ENCODE peak calls at places on chromosomes 4 and X, in ten cellular contexts. Q is ovary, E is transverse colon, C is GM12878, P is HepG2, S is tibial nerve, N is A549, U is upper lobe of left lung, J is esophagus muscularis mucosa, T is H1. L is an unnamed sample.

GRCh38 chr4:2689825-2690700 is 66.1 kb downstream of the TNIP2 start:
- DNase-seq in N (no peak), U (no peak), Q (no peak), T (no peak), S (no peak), C (peak; percentile 51), E (peak; percentile 16), P (no peak), J (no peak), L (no peak)

GRCh38 chr4:99966692-99967091 is 16.6 kb upstream of the H2AZ1 start:
- DNase-seq in Q (no peak), J (no peak), P (no peak), S (no peak), T (no peak), C (no peak), N (no peak), U (no peak), E (no peak), L (no peak)

GRCh38 chr4:7630559-7631287 is 196.0 kb upstream of the PSAPL1 start:
- DNase-seq in E (no peak), Q (peak; percentile 68), J (no peak), U (no peak), C (no peak), S (peak; percentile 53), P (peak; percentile 79), T (no peak), N (peak; percentile 63), L (no peak)

GRCh38 chrX:95878874-95879273 is 805.8 kb upstream of the DIAPH2 start:
- DNase-seq in S (no peak), N (no peak), T (no peak), J (no peak), Q (no peak), C (no peak), P (no peak), U (no peak), E (peak; percentile 9), L (no peak)

GRCh38 chr4:145101091-145101490 is 3.0 kb downstream of the ABCE1 start:
- DNase-seq in N (no peak), E (no peak), J (no peak), S (no peak), P (no peak), C (no peak), U (no peak), Q (no peak), T (no peak), L (no peak)

GRCh38 chr4:84051728-84052127 is 447.4 kb downstream of the NKX6-1 start:
- DNase-seq in Q (no peak), U (no peak), N (no peak), E (no peak), C (no peak), J (no peak), S (no peak), P (no peak), T (no peak), L (no peak)

GRCh38 chrX:77597511-77597910 is 150.3 kb downstream of the FGF16 start:
- DNase-seq in P (no peak), N (no peak), S (no peak), Q (no peak), C (no peak), J (no peak), E (no peak), U (no peak), T (no peak), L (no peak)

GRCh38 chr4:5863461-5864113 is 29.3 kb downstream of the CRMP1 start:
- DNase-seq in P (no peak), E (no peak), Q (no peak), U (no peak), T (no peak), J (no peak), S (no peak), C (no peak), N (peak; percentile 62), L (no peak)

GRCh38 chr4:7906171-7906581 is 33.5 kb downstream of the AFAP1 start:
- DNase-seq in Q (no peak), T (no peak), S (no peak), J (no peak), E (no peak), P (no peak), U (no peak), N (no peak), C (no peak), L (no peak)

GRCh38 chrX:22345884-22346283 is 73.2 kb downstream of the CBLL2 start:
- DNase-seq in E (no peak), Q (no peak), J (no peak), C (no peak), N (no peak), T (no peak), U (no peak), P (no peak), S (no peak), L (no peak)

DNA sequence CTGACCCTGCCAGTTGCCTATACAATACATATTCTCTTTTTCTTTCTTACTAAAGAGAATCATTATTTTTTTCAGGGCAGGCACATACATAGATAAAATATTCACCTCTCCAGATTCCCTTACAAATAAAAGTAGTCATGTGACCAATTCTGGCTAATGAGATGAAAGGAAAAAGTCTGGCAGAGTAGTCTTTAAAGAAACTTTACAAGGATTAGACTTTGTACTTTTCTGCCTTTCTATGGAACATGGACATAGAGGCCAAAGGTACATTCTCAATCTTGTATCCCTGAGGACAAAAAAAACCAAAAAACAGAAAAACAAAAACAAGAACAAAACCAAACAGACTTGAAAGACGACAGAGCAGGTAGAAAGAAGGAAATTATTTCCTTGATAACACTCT is 75.6 kb downstream of the DCK start:
- DNase-seq in N (no peak), E (no peak), P (no peak), J (no peak), U (no peak), Q (no peak), S (no peak), T (no peak), C (no peak), L (no peak)
- TF ChIP-seq EP300 in N (no peak), E (no peak), P (no peak), J (no peak), U (no peak), Q (no peak), S (no peak), T (no peak), C (no peak), L (no peak)

GRCh38 chr4:41646862-41647261 is 101.7 kb downstream of the PHOX2B start:
- DNase-seq in T (no peak), J (no peak), U (no peak), C (no peak), N (no peak), P (no peak), E (no peak), Q (no peak), S (no peak), L (no peak)

GRCh38 chr4:41647368-41647767 is 101.2 kb downstream of the PHOX2B start:
- DNase-seq in T (no peak), J (no peak), C (no peak), Q (no peak), E (no peak), N (no peak), S (no peak), P (no peak), U (no peak), L (no peak)

GRCh38 chr4:41645716-41646115 is 102.8 kb downstream of the PHOX2B start:
- DNase-seq in U (no peak), J (no peak), P (no peak), T (no peak), N (no peak), C (no peak), E (no peak), S (no peak), Q (no peak), L (no peak)

GRCh38 chr4:41644915-41645295 is 103.6 kb downstream of the PHOX2B start:
- DNase-seq in U (no peak), C (no peak), T (no peak), Q (no peak), J (no peak), E (no peak), N (no peak), P (no peak), S (no peak), L (no peak)

GRCh38 chr4:41644288-41644914 is 104.1 kb downstream of the PHOX2B start:
- DNase-seq in T (peak; percentile 99), Q (peak; percentile 88), J (peak; percentile 96), P (peak; percentile 3), U (peak; percentile 61), N (peak; percentile 31), S (peak; percentile 54), E (peak; percentile 75), C (no peak), L (peak; percentile 78)
- TF ChIP-seq POLR2A in T (no peak), Q (no peak), J (no peak), P (no peak), U (no peak), N (no peak), S (no peak), E (no peak), C (no peak), L (no peak)

GRCh38 chrX:125378205-125378604 is 58.5 kb downstream of the TEX13C start:
- DNase-seq in U (no peak), N (no peak), P (no peak), Q (no peak), E (no peak), S (no peak), J (no peak), T (no peak), C (no peak), L (no peak)

GRCh38 chrX:125384843-125385242 is 65.2 kb downstream of the TEX13C start:
- DNase-seq in Q (no peak), J (no peak), E (no peak), P (no peak), U (no peak), S (no peak), T (no peak), N (no peak), C (no peak), L (no peak)

GRCh38 chrX:125387945-125388344 is 68.3 kb downstream of the TEX13C start:
- DNase-seq in T (no peak), Q (no peak), J (no peak), P (no peak), E (no peak), S (no peak), C (no peak), N (no peak), U (no peak), L (no peak)

GRCh38 chrX:125382889-125383288 is 63.2 kb downstream of the TEX13C start:
- DNase-seq in Q (no peak), E (no peak), N (no peak), P (no peak), U (no peak), C (no peak), J (no peak), S (no peak), T (no peak), L (no peak)

GRCh38 chrX:125382148-125382628 is 62.5 kb downstream of the TEX13C start:
- DNase-seq in J (no peak), Q (no peak), P (no peak), C (no peak), N (no peak), S (no peak), T (peak; percentile 48), U (no peak), E (no peak), L (no peak)
- TF ChIP-seq EP300 in J (no peak), Q (no peak), P (no peak), C (no peak), N (no peak), S (no peak), T (no peak), U (no peak), E (no peak), L (no peak)

DNA sequence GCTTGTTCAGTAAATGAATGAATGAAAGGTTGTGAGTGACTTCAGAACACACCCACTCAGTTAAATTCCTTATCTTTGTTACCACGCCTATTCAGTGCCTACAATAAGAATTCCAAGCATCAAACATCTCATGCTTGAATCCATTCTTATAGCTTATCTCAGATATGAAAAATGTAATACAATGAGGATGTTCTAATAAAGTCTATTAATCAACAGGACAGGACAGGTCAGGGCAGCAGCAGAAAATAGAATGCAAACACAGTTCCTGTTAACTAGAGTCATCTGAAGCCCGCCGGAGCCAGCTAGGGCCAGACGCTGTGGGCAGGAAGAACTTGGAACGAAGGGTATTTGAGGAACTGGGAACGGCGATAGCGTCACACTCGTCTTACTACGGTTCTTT is 48.5 kb downstream of the SEL1L3 start:
- DNase-seq in J (no peak), U (peak; percentile 57), N (peak; percentile 80), C (no peak), E (peak; percentile 19), S (peak; percentile 24), T (no peak), P (no peak), Q (peak; percentile 32), L (peak; percentile 34)
- TF ChIP-seq POLR2A in J (no peak), U (no peak), N (no peak), C (no peak), E (no peak), S (no peak), T (no peak), P (no peak), Q (no peak), L (no peak)

L was measured in stomach.